ENCODE peak calls at places on chromosomes 4 and X, in ten cellular contexts. J is stimulated activated CD4-positive, alpha-beta T cell treated with anti-CD3 and anti-CD28 coated beads, Interleukin-1b, Interleukin-23, amount 100 ng/mL, for 1 hour; V is stimulated activated CD8-positive, alpha-beta memory T cell treated with anti-CD3 and anti-CD28 coated beads, Interleukin-2, amount 100 ng/mL, for 48 hours; F is BJ; L is tibial artery; B is Kasumi-1; D is GDM1; H is NCI-H1092; P is substantia nigra; I is activated CD4-positive, alpha-beta T cell treated with anti-CD3 and anti-CD28 coated beads for 48 hours. A is an unnamed sample.
A peak's percentile ranks its signal among the peaks of the same experiment; 100 is the strongest.

GRCh38 chr4:108107729-108108382 is 60.9 kb downstream of the LEF1 start:
- DNase-seq in V (no peak), J (no peak), H (no peak), P (no peak), I (peak; percentile 58), B (no peak), D (no peak), L (no peak), F (no peak), A (no peak)

GRCh38 chrX:39725928-39726619 is 371.7 kb downstream of the BCOR start:
- DNase-seq in H (no peak), F (peak; percentile 73), J (no peak), L (no peak), P (no peak), V (no peak), I (no peak), D (no peak), B (peak; percentile 9), A (peak; percentile 68)

GRCh38 chr4:147927377-147928137 is 195.7 kb downstream of the ARHGAP10 start:
- DNase-seq in J (no peak), B (no peak), P (no peak), D (no peak), I (no peak), F (no peak), V (no peak), H (no peak), L (no peak), A (peak; percentile 73)

GRCh38 chr4:100977746-100978397 is 369.5 kb downstream of the PPP3CA start:
- DNase-seq in H (no peak), V (no peak), F (no peak), I (no peak), J (no peak), D (no peak), B (no peak), L (no peak), P (no peak), A (no peak)

GRCh38 chr4:81412941-81413488 is 58.7 kb downstream of the RASGEF1B start:
- DNase-seq in D (no peak), V (no peak), F (no peak), H (no peak), L (no peak), I (no peak), J (no peak), B (no peak), P (no peak), A (no peak)

GRCh38 chr4:11634283-11634682 is 205.6 kb upstream of the HS3ST1 start:
- DNase-seq in P (no peak), J (no peak), B (no peak), L (no peak), H (no peak), F (no peak), I (no peak), D (no peak), V (no peak), A (no peak)

GRCh38 chr4:151641167-151641566 is 119.6 kb downstream of the GATB start:
- DNase-seq in V (no peak), L (no peak), B (no peak), P (no peak), I (no peak), F (peak; percentile 29), H (no peak), D (no peak), J (no peak), A (no peak)

GRCh38 chr4:110589297-110589696 is 33.6 kb downstream of the PITX2 start:
- DNase-seq in V (no peak), D (no peak), F (no peak), H (no peak), P (no peak), I (no peak), B (peak; percentile 69), J (no peak), L (no peak), A (no peak)

GRCh38 chr4:154332681-154333421 is 158.7 kb downstream of the DCHS2 start:
- DNase-seq in B (peak; percentile 45), F (no peak), H (no peak), J (peak; percentile 17), L (peak; percentile 22), D (no peak), P (peak; percentile 66), I (peak; percentile 76), V (peak; percentile 19), A (peak; percentile 74)

GRCh38 chrX:44203791-44204190 is 139.7 kb downstream of the EFHC2 start:
- DNase-seq in B (no peak), D (no peak), J (no peak), V (no peak), I (no peak), F (no peak), L (no peak), P (no peak), H (no peak), A (no peak)

GRCh38 chr4:6974138-6974848 is 64.7 kb downstream of the TBC1D14 start:
- DNase-seq in H (peak; percentile 47), D (peak; percentile 67), L (peak; percentile 88), I (peak; percentile 89), P (peak; percentile 84), B (peak; percentile 87), F (no peak), J (peak; percentile 68), V (peak; percentile 67), A (peak; percentile 89)

GRCh38 chrX:53093177-53093655 is 726 bp upstream of the KANTR start:
- DNase-seq in F (no peak), J (peak; percentile 53), L (peak; percentile 82), B (peak; percentile 74), H (peak; percentile 75), D (peak; percentile 37), V (peak; percentile 66), I (peak; percentile 86), P (peak; percentile 49), A (peak; percentile 93)

GRCh38 chrX:55488559-55489314 is 911 bp downstream of the USP51 start:
- DNase-seq in V (peak; percentile 25), D (peak; percentile 46), J (peak; percentile 17), B (no peak), F (no peak), I (peak; percentile 55), P (peak; percentile 61), L (peak; percentile 59), H (peak; percentile 48), A (peak; percentile 85)

GRCh38 chr4:76969941-76970529 is 20.5 kb downstream of the SEPTIN11 start:
- DNase-seq in F (no peak), D (no peak), H (no peak), V (no peak), B (no peak), P (no peak), I (no peak), L (no peak), J (no peak), A (no peak)

GRCh38 chr4:102477657-102478056 is 23.5 kb upstream of the NFKB1 start:
- DNase-seq in H (no peak), D (no peak), L (no peak), J (no peak), F (peak; percentile 7), P (no peak), B (no peak), V (no peak), I (no peak), A (no peak)

GRCh38 chrX:150548684-150549083 is 19.7 kb upstream of the MTM1 start:
- DNase-seq in I (peak; percentile 28), P (no peak), D (no peak), J (no peak), L (no peak), H (no peak), F (no peak), V (no peak), B (no peak), A (no peak)

A was measured in sigmoid colon.